ENCODE peak calls at places on chromosomes 7 and 10, in eight cellular contexts. J, G, F, A, S, N, E and K are unnamed samples.
A peak's percentile ranks its signal among the peaks of the same experiment; 100 is the strongest.

GRCh38 chr7:16399916-16400895 is 21.1 kb downstream of the CRPPA start:
- DNase-seq in A (no peak), J (no peak), F (no peak), N (peak; percentile 8), E (no peak), G (no peak), S (no peak), K (no peak)

GRCh38 chr10:119111968-119112515 is 8.1 kb downstream of the DENND10 start:
- DNase-seq in G (no peak), F (peak; percentile 49), E (peak; percentile 40), S (no peak), J (no peak), N (no peak), A (no peak), K (no peak)

GRCh38 chr7:503575-504111 is 16.0 kb downstream of the PDGFA start:
- DNase-seq in N (no peak), S (no peak), E (no peak), J (peak; percentile 73), F (no peak), A (no peak), G (no peak), K (no peak)

GRCh38 chr7:63925626-63926460 is 72.8 kb upstream of the ZNF722 start:
- DNase-seq in A (no peak), J (no peak), N (no peak), S (peak; percentile 93), E (peak; percentile 66), G (peak; percentile 2), F (peak; percentile 38), K (no peak)

GRCh38 chr10:96229568-96230030 is 41.8 kb downstream of the BLNK start:
- DNase-seq in S (peak; percentile 70), F (peak; percentile 34), N (peak; percentile 68), E (peak; percentile 36), A (peak; percentile 75), J (peak; percentile 70), G (peak; percentile 69), K (peak; percentile 47)

GRCh38 chr10:80186364-80187012 is 18.8 kb downstream of the ANXA11 start:
- DNase-seq in A (no peak), J (no peak), N (peak; percentile 29), F (peak; percentile 43), S (no peak), E (no peak), G (no peak), K (no peak)

GRCh38 chr10:514137-514671 is 175.3 kb downstream of the DIP2C start:
- DNase-seq in N (no peak), E (no peak), F (no peak), S (no peak), J (peak; percentile 53), A (no peak), G (no peak), K (no peak)

GRCh38 chr7:138887872-138888656 is 90.1 kb upstream of the ATP6V0A4 start:
- DNase-seq in E (no peak), N (no peak), J (no peak), F (no peak), S (no peak), A (no peak), G (no peak), K (no peak)

GRCh38 chr10:97882142-97883091 is 32.8 kb downstream of the GOLGA7B start:
- DNase-seq in E (peak; percentile 97), F (peak; percentile 96), J (no peak), S (no peak), G (peak; percentile 67), A (no peak), N (peak; percentile 76), K (peak; percentile 95)

GRCh38 chr10:50438049-50438936 is 185.5 kb downstream of the SGMS1 start:
- DNase-seq in G (no peak), E (no peak), N (no peak), F (no peak), J (no peak), S (no peak), A (no peak), K (no peak)

GRCh38 chr7:26787696-26788095 is 76.7 kb downstream of the SKAP2 start:
- DNase-seq in E (no peak), S (no peak), G (no peak), J (no peak), N (no peak), F (no peak), A (no peak), K (no peak)

GRCh38 chr10:86218160-86218559 is 148.4 kb downstream of the GRID1 start:
- DNase-seq in F (no peak), N (no peak), G (no peak), A (no peak), S (no peak), E (no peak), J (no peak), K (no peak)

GRCh38 chr10:66180651-66181318 is 745.1 kb upstream of the LRRTM3 start:
- DNase-seq in E (peak; percentile 25), S (peak; percentile 20), N (peak; percentile 20), G (peak; percentile 77), F (peak; percentile 55), A (peak; percentile 47), J (no peak), K (peak; percentile 3)